ENCODE peak calls at places on chromosome 18, in nine cellular contexts. One of them, this sample, is unnamed.

GRCh38 chr18:78896111-78896510 is 83.5 kb upstream of the SALL3 start:
- DNase-seq in mammary epithelial cell: no peak
- DNase-seq in activated naive CD4-positive, alpha-beta T cell treated with Interleukin-2 at 50 U/mL for 16 hours: no peak
- DNase-seq in occipital lobe: no peak
- DNase-seq in HTR-8/SVneo: no peak
- DNase-seq in AG08396: no peak
- DNase-seq in myocyte: no peak
- DNase-seq in KBM-7: no peak
- DNase-seq in activated T-helper 1 cell treated with Interleukin-2 at 50 U/mL for 16 hours: no peak
- DNase-seq in this sample: no peak

GRCh38 chr18:62420513-62421209 is 95.6 kb downstream of the TNFRSF11A start:
- DNase-seq in mammary epithelial cell: peak
- DNase-seq in activated naive CD4-positive, alpha-beta T cell treated with Interleukin-2 at 50 U/mL for 16 hours: peak
- DNase-seq in occipital lobe: no peak
- DNase-seq in HTR-8/SVneo: peak
- DNase-seq in AG08396: peak
- DNase-seq in myocyte: no peak
- DNase-seq in KBM-7: peak
- DNase-seq in activated T-helper 1 cell treated with Interleukin-2 at 50 U/mL for 16 hours: peak
- DNase-seq in this sample: peak

GRCh38 chr18:50284226-50284885 is 3.0 kb upstream of the MBD1 start:
- DNase-seq in mammary epithelial cell: peak
- DNase-seq in activated naive CD4-positive, alpha-beta T cell treated with Interleukin-2 at 50 U/mL for 16 hours: no peak
- DNase-seq in occipital lobe: no peak
- DNase-seq in HTR-8/SVneo: no peak
- DNase-seq in AG08396: no peak
- DNase-seq in myocyte: peak
- DNase-seq in KBM-7: no peak
- DNase-seq in activated T-helper 1 cell treated with Interleukin-2 at 50 U/mL for 16 hours: no peak
- DNase-seq in this sample: peak

GRCh38 chr18:79634593-79634992 is 45.0 kb upstream of the CTDP1 start:
- DNase-seq in mammary epithelial cell: no peak
- DNase-seq in activated naive CD4-positive, alpha-beta T cell treated with Interleukin-2 at 50 U/mL for 16 hours: no peak
- DNase-seq in occipital lobe: no peak
- DNase-seq in HTR-8/SVneo: no peak
- DNase-seq in AG08396: no peak
- DNase-seq in myocyte: no peak
- DNase-seq in KBM-7: no peak
- DNase-seq in activated T-helper 1 cell treated with Interleukin-2 at 50 U/mL for 16 hours: no peak
- DNase-seq in this sample: no peak

GRCh38 chr18:53799134-53799533 is 425.3 kb downstream of the MBD2 start:
- DNase-seq in mammary epithelial cell: peak
- DNase-seq in activated naive CD4-positive, alpha-beta T cell treated with Interleukin-2 at 50 U/mL for 16 hours: no peak
- DNase-seq in occipital lobe: no peak
- DNase-seq in HTR-8/SVneo: no peak
- DNase-seq in AG08396: no peak
- DNase-seq in myocyte: no peak
- DNase-seq in KBM-7: no peak
- DNase-seq in activated T-helper 1 cell treated with Interleukin-2 at 50 U/mL for 16 hours: no peak
- DNase-seq in this sample: peak

GRCh38 chr18:46071894-46072867 is at the start of gene PSTPIP2:
- DNase-seq in mammary epithelial cell: peak
- DNase-seq in activated naive CD4-positive, alpha-beta T cell treated with Interleukin-2 at 50 U/mL for 16 hours: peak
- DNase-seq in occipital lobe: no peak
- DNase-seq in HTR-8/SVneo: peak
- DNase-seq in AG08396: peak
- DNase-seq in myocyte: peak
- DNase-seq in KBM-7: peak
- DNase-seq in activated T-helper 1 cell treated with Interleukin-2 at 50 U/mL for 16 hours: peak
- DNase-seq in this sample: peak

GRCh38 chr18:79317718-79318117 is 78.0 kb upstream of the NFATC1 start:
- DNase-seq in mammary epithelial cell: no peak
- DNase-seq in activated naive CD4-positive, alpha-beta T cell treated with Interleukin-2 at 50 U/mL for 16 hours: no peak
- DNase-seq in occipital lobe: no peak
- DNase-seq in HTR-8/SVneo: no peak
- DNase-seq in AG08396: no peak
- DNase-seq in myocyte: no peak
- DNase-seq in KBM-7: no peak
- DNase-seq in activated T-helper 1 cell treated with Interleukin-2 at 50 U/mL for 16 hours: no peak
- DNase-seq in this sample: no peak

GRCh38 chr18:67731853-67732252 is 215.3 kb upstream of the DSEL start:
- DNase-seq in mammary epithelial cell: peak
- DNase-seq in activated naive CD4-positive, alpha-beta T cell treated with Interleukin-2 at 50 U/mL for 16 hours: no peak
- DNase-seq in occipital lobe: no peak
- DNase-seq in HTR-8/SVneo: no peak
- DNase-seq in AG08396: peak
- DNase-seq in myocyte: no peak
- DNase-seq in KBM-7: no peak
- DNase-seq in activated T-helper 1 cell treated with Interleukin-2 at 50 U/mL for 16 hours: no peak
- DNase-seq in this sample: peak

GRCh38 chr18:48139427-48140347 is 209.2 kb upstream of the SMAD2 start:
- DNase-seq in mammary epithelial cell: no peak
- DNase-seq in activated naive CD4-positive, alpha-beta T cell treated with Interleukin-2 at 50 U/mL for 16 hours: no peak
- DNase-seq in occipital lobe: no peak
- DNase-seq in HTR-8/SVneo: no peak
- DNase-seq in AG08396: no peak
- DNase-seq in myocyte: peak
- DNase-seq in KBM-7: no peak
- DNase-seq in activated T-helper 1 cell treated with Interleukin-2 at 50 U/mL for 16 hours: no peak
- DNase-seq in this sample: no peak

GRCh38 chr18:10142496-10143160 is 228.8 kb downstream of the VAPA start:
- DNase-seq in mammary epithelial cell: no peak
- DNase-seq in activated naive CD4-positive, alpha-beta T cell treated with Interleukin-2 at 50 U/mL for 16 hours: no peak
- DNase-seq in occipital lobe: no peak
- DNase-seq in HTR-8/SVneo: peak
- DNase-seq in AG08396: peak
- DNase-seq in myocyte: peak
- DNase-seq in KBM-7: no peak
- DNase-seq in activated T-helper 1 cell treated with Interleukin-2 at 50 U/mL for 16 hours: no peak
- DNase-seq in this sample: no peak

GRCh38 chr18:58805482-58806187 is 59.0 kb upstream of the ZNF532 start:
- DNase-seq in mammary epithelial cell: peak
- DNase-seq in activated naive CD4-positive, alpha-beta T cell treated with Interleukin-2 at 50 U/mL for 16 hours: no peak
- DNase-seq in occipital lobe: no peak
- DNase-seq in HTR-8/SVneo: no peak
- DNase-seq in AG08396: no peak
- DNase-seq in myocyte: no peak
- DNase-seq in KBM-7: no peak
- DNase-seq in activated T-helper 1 cell treated with Interleukin-2 at 50 U/mL for 16 hours: no peak
- DNase-seq in this sample: peak

GRCh38 chr18:12038082-12038660 is 55.5 kb upstream of the ANKRD62 start:
- DNase-seq in mammary epithelial cell: no peak
- DNase-seq in activated naive CD4-positive, alpha-beta T cell treated with Interleukin-2 at 50 U/mL for 16 hours: peak
- DNase-seq in occipital lobe: no peak
- DNase-seq in HTR-8/SVneo: no peak
- DNase-seq in AG08396: peak
- DNase-seq in myocyte: no peak
- DNase-seq in KBM-7: no peak
- DNase-seq in activated T-helper 1 cell treated with Interleukin-2 at 50 U/mL for 16 hours: no peak
- DNase-seq in this sample: peak

GRCh38 chr18:48191494-48191893 is 217.7 kb downstream of the ZBTB7C start:
- DNase-seq in mammary epithelial cell: no peak
- DNase-seq in activated naive CD4-positive, alpha-beta T cell treated with Interleukin-2 at 50 U/mL for 16 hours: no peak
- DNase-seq in occipital lobe: no peak
- DNase-seq in HTR-8/SVneo: no peak
- DNase-seq in AG08396: no peak
- DNase-seq in myocyte: peak
- DNase-seq in KBM-7: no peak
- DNase-seq in activated T-helper 1 cell treated with Interleukin-2 at 50 U/mL for 16 hours: no peak
- DNase-seq in this sample: no peak

GRCh38 chr18:9673296-9674251 is 34.5 kb upstream of the RAB31 start:
- DNase-seq in mammary epithelial cell: peak
- DNase-seq in activated naive CD4-positive, alpha-beta T cell treated with Interleukin-2 at 50 U/mL for 16 hours: peak
- DNase-seq in occipital lobe: no peak
- DNase-seq in HTR-8/SVneo: peak
- DNase-seq in AG08396: peak
- DNase-seq in myocyte: peak
- DNase-seq in KBM-7: peak
- DNase-seq in activated T-helper 1 cell treated with Interleukin-2 at 50 U/mL for 16 hours: no peak
- DNase-seq in this sample: peak

GRCh38 chr18:36655894-36656293 is 172.9 kb downstream of the TPGS2 start:
- DNase-seq in mammary epithelial cell: no peak
- DNase-seq in activated naive CD4-positive, alpha-beta T cell treated with Interleukin-2 at 50 U/mL for 16 hours: no peak
- DNase-seq in occipital lobe: no peak
- DNase-seq in HTR-8/SVneo: no peak
- DNase-seq in AG08396: no peak
- DNase-seq in myocyte: peak
- DNase-seq in KBM-7: no peak
- DNase-seq in activated T-helper 1 cell treated with Interleukin-2 at 50 U/mL for 16 hours: no peak
- DNase-seq in this sample: no peak

GRCh38 chr18:23523429-23524212 is 20.3 kb downstream of the RMC1 start:
- DNase-seq in mammary epithelial cell: peak
- DNase-seq in activated naive CD4-positive, alpha-beta T cell treated with Interleukin-2 at 50 U/mL for 16 hours: no peak
- DNase-seq in occipital lobe: no peak
- DNase-seq in HTR-8/SVneo: no peak
- DNase-seq in AG08396: peak
- DNase-seq in myocyte: peak
- DNase-seq in KBM-7: peak
- DNase-seq in activated T-helper 1 cell treated with Interleukin-2 at 50 U/mL for 16 hours: no peak
- DNase-seq in this sample: peak

GRCh38 chr18:69172046-69172445 is 228.6 kb upstream of the DOK6 start:
- DNase-seq in mammary epithelial cell: peak
- DNase-seq in activated naive CD4-positive, alpha-beta T cell treated with Interleukin-2 at 50 U/mL for 16 hours: no peak
- DNase-seq in occipital lobe: no peak
- DNase-seq in HTR-8/SVneo: no peak
- DNase-seq in AG08396: no peak
- DNase-seq in myocyte: no peak
- DNase-seq in KBM-7: no peak
- DNase-seq in activated T-helper 1 cell treated with Interleukin-2 at 50 U/mL for 16 hours: no peak
- DNase-seq in this sample: peak

GRCh38 chr18:11145413-11146191 is 3.8 kb downstream of the PIEZO2 start:
- DNase-seq in mammary epithelial cell: no peak
- DNase-seq in activated naive CD4-positive, alpha-beta T cell treated with Interleukin-2 at 50 U/mL for 16 hours: no peak
- DNase-seq in occipital lobe: no peak
- DNase-seq in HTR-8/SVneo: no peak
- DNase-seq in AG08396: no peak
- DNase-seq in myocyte: no peak
- DNase-seq in KBM-7: no peak
- DNase-seq in activated T-helper 1 cell treated with Interleukin-2 at 50 U/mL for 16 hours: no peak
- DNase-seq in this sample: no peak

GRCh38 chr18:23885750-23886149 is 128.8 kb upstream of the TTC39C start:
- DNase-seq in mammary epithelial cell: no peak
- DNase-seq in activated naive CD4-positive, alpha-beta T cell treated with Interleukin-2 at 50 U/mL for 16 hours: no peak
- DNase-seq in occipital lobe: no peak
- DNase-seq in HTR-8/SVneo: no peak
- DNase-seq in AG08396: no peak
- DNase-seq in myocyte: no peak
- DNase-seq in KBM-7: no peak
- DNase-seq in activated T-helper 1 cell treated with Interleukin-2 at 50 U/mL for 16 hours: no peak
- DNase-seq in this sample: no peak

GRCh38 chr18:78980279-78980771 is 707 bp downstream of the SALL3 start:
- DNase-seq in mammary epithelial cell: no peak
- DNase-seq in activated naive CD4-positive, alpha-beta T cell treated with Interleukin-2 at 50 U/mL for 16 hours: no peak
- DNase-seq in occipital lobe: no peak
- DNase-seq in HTR-8/SVneo: no peak
- DNase-seq in AG08396: no peak
- DNase-seq in myocyte: no peak
- DNase-seq in KBM-7: no peak
- DNase-seq in activated T-helper 1 cell treated with Interleukin-2 at 50 U/mL for 16 hours: no peak
- DNase-seq in this sample: no peak

GRCh38 chr18:13500227-13500865 is 226.0 kb downstream of the FAM210A start:
- DNase-seq in mammary epithelial cell: peak
- DNase-seq in activated naive CD4-positive, alpha-beta T cell treated with Interleukin-2 at 50 U/mL for 16 hours: no peak
- DNase-seq in occipital lobe: no peak
- DNase-seq in HTR-8/SVneo: peak
- DNase-seq in AG08396: no peak
- DNase-seq in myocyte: peak
- DNase-seq in KBM-7: peak
- DNase-seq in activated T-helper 1 cell treated with Interleukin-2 at 50 U/mL for 16 hours: no peak
- DNase-seq in this sample: peak

GRCh38 chr18:39564716-39565115 is 1999.1 kb upstream of the CELF4 start:
- DNase-seq in mammary epithelial cell: no peak
- DNase-seq in activated naive CD4-positive, alpha-beta T cell treated with Interleukin-2 at 50 U/mL for 16 hours: no peak
- DNase-seq in occipital lobe: no peak
- DNase-seq in HTR-8/SVneo: no peak
- DNase-seq in AG08396: no peak
- DNase-seq in myocyte: no peak
- DNase-seq in KBM-7: no peak
- DNase-seq in activated T-helper 1 cell treated with Interleukin-2 at 50 U/mL for 16 hours: no peak
- DNase-seq in this sample: no peak

GRCh38 chr18:8480506-8481328 is 128.5 kb upstream of the RAB12 start:
- DNase-seq in mammary epithelial cell: peak
- DNase-seq in activated naive CD4-positive, alpha-beta T cell treated with Interleukin-2 at 50 U/mL for 16 hours: no peak
- DNase-seq in occipital lobe: peak
- DNase-seq in HTR-8/SVneo: peak
- DNase-seq in AG08396: peak
- DNase-seq in myocyte: peak
- DNase-seq in KBM-7: peak
- DNase-seq in activated T-helper 1 cell treated with Interleukin-2 at 50 U/mL for 16 hours: no peak
- DNase-seq in this sample: peak

GRCh38 chr18:40437517-40437916 is 1517.5 kb upstream of the PIK3C3 start:
- DNase-seq in mammary epithelial cell: no peak
- DNase-seq in activated naive CD4-positive, alpha-beta T cell treated with Interleukin-2 at 50 U/mL for 16 hours: no peak
- DNase-seq in occipital lobe: no peak
- DNase-seq in HTR-8/SVneo: no peak
- DNase-seq in AG08396: no peak
- DNase-seq in myocyte: no peak
- DNase-seq in KBM-7: no peak
- DNase-seq in activated T-helper 1 cell treated with Interleukin-2 at 50 U/mL for 16 hours: no peak
- DNase-seq in this sample: no peak

GRCh38 chr18:44839239-44839666 is 158.6 kb downstream of the SETBP1 start:
- DNase-seq in mammary epithelial cell: peak
- DNase-seq in activated naive CD4-positive, alpha-beta T cell treated with Interleukin-2 at 50 U/mL for 16 hours: peak
- DNase-seq in occipital lobe: peak
- DNase-seq in HTR-8/SVneo: no peak
- DNase-seq in AG08396: peak
- DNase-seq in myocyte: peak
- DNase-seq in KBM-7: peak
- DNase-seq in activated T-helper 1 cell treated with Interleukin-2 at 50 U/mL for 16 hours: peak
- DNase-seq in this sample: peak

GRCh38 chr18:43589611-43590151 is 312.4 kb upstream of the SYT4 start:
- DNase-seq in mammary epithelial cell: no peak
- DNase-seq in activated naive CD4-positive, alpha-beta T cell treated with Interleukin-2 at 50 U/mL for 16 hours: no peak
- DNase-seq in occipital lobe: no peak
- DNase-seq in HTR-8/SVneo: no peak
- DNase-seq in AG08396: no peak
- DNase-seq in myocyte: no peak
- DNase-seq in KBM-7: no peak
- DNase-seq in activated T-helper 1 cell treated with Interleukin-2 at 50 U/mL for 16 hours: no peak
- DNase-seq in this sample: no peak

GRCh38 chr18:76056467-76057194 is 438.4 kb downstream of the ZNF516 start:
- DNase-seq in mammary epithelial cell: no peak
- DNase-seq in activated naive CD4-positive, alpha-beta T cell treated with Interleukin-2 at 50 U/mL for 16 hours: no peak
- DNase-seq in occipital lobe: no peak
- DNase-seq in HTR-8/SVneo: no peak
- DNase-seq in AG08396: no peak
- DNase-seq in myocyte: no peak
- DNase-seq in KBM-7: no peak
- DNase-seq in activated T-helper 1 cell treated with Interleukin-2 at 50 U/mL for 16 hours: no peak
- DNase-seq in this sample: no peak

GRCh38 chr18:267380-267687 is 513 bp downstream of the THOC1 start:
- DNase-seq in mammary epithelial cell: no peak
- DNase-seq in activated naive CD4-positive, alpha-beta T cell treated with Interleukin-2 at 50 U/mL for 16 hours: no peak
- DNase-seq in occipital lobe: no peak
- DNase-seq in HTR-8/SVneo: peak
- DNase-seq in AG08396: no peak
- DNase-seq in myocyte: peak
- DNase-seq in KBM-7: no peak
- DNase-seq in activated T-helper 1 cell treated with Interleukin-2 at 50 U/mL for 16 hours: no peak
- DNase-seq in this sample: no peak

GRCh38 chr18:596288-596881 is 403 bp upstream of the CLUL1 start:
- DNase-seq in mammary epithelial cell: peak
- DNase-seq in activated naive CD4-positive, alpha-beta T cell treated with Interleukin-2 at 50 U/mL for 16 hours: no peak
- DNase-seq in occipital lobe: no peak
- DNase-seq in HTR-8/SVneo: peak
- DNase-seq in AG08396: no peak
- DNase-seq in myocyte: no peak
- DNase-seq in KBM-7: no peak
- DNase-seq in activated T-helper 1 cell treated with Interleukin-2 at 50 U/mL for 16 hours: peak
- DNase-seq in this sample: peak

GRCh38 chr18:13387856-13388548 is 169.4 kb downstream of the LDLRAD4 start:
- DNase-seq in mammary epithelial cell: no peak
- DNase-seq in activated naive CD4-positive, alpha-beta T cell treated with Interleukin-2 at 50 U/mL for 16 hours: peak
- DNase-seq in occipital lobe: no peak
- DNase-seq in HTR-8/SVneo: no peak
- DNase-seq in AG08396: peak
- DNase-seq in myocyte: no peak
- DNase-seq in KBM-7: no peak
- DNase-seq in activated T-helper 1 cell treated with Interleukin-2 at 50 U/mL for 16 hours: no peak
- DNase-seq in this sample: no peak

GRCh38 chr18:23114911-23115310 is 20.4 kb upstream of the CABLES1 start:
- DNase-seq in mammary epithelial cell: no peak
- DNase-seq in activated naive CD4-positive, alpha-beta T cell treated with Interleukin-2 at 50 U/mL for 16 hours: no peak
- DNase-seq in occipital lobe: no peak
- DNase-seq in HTR-8/SVneo: no peak
- DNase-seq in AG08396: no peak
- DNase-seq in myocyte: no peak
- DNase-seq in KBM-7: no peak
- DNase-seq in activated T-helper 1 cell treated with Interleukin-2 at 50 U/mL for 16 hours: no peak
- DNase-seq in this sample: no peak